ENCODE peak calls at places on chromosomes 3 and 15, in four cellular contexts. O, B, E and Y are unnamed samples.

GRCh38 chr3:18007980-18008379 is 265.5 kb upstream of the TBC1D5 start:
- DNase-seq in O (no peak), B (no peak), E (no peak), Y (no peak)

GRCh38 chr3:21789730-21790129 is 38.7 kb upstream of the ZNF385D start:
- DNase-seq in O (no peak), B (no peak), E (no peak), Y (no peak)

GRCh38 chr3:44395714-44396113 is 57.1 kb downstream of the TCAIM start:
- DNase-seq in O (no peak), B (no peak), E (no peak), Y (no peak)

GRCh38 chr3:154135511-154136173 is 14.5 kb downstream of the ARHGEF26 start:
- DNase-seq in O (no peak), B (no peak), E (no peak), Y (no peak)

GRCh38 chr3:194574639-194575483 is 58.4 kb downstream of the TMEM44 start:
- DNase-seq in O (no peak), B (no peak), E (no peak), Y (no peak)

GRCh38 chr3:194396897-194397756 is 1.9 kb downstream of the GP5 start:
- DNase-seq in O (no peak), B (no peak), E (peak), Y (no peak)

GRCh38 chr3:54344601-54345216 is 222.4 kb downstream of the CACNA2D3 start:
- DNase-seq in O (no peak), B (no peak), E (no peak), Y (no peak)

GRCh38 chr15:56765252-56765651 is 31.9 kb upstream of the ZNF280D start:
- DNase-seq in O (no peak), B (no peak), E (no peak), Y (no peak)

GRCh38 chr3:9224490-9224889 is 25.0 kb downstream of the SRGAP3 start:
- DNase-seq in O (no peak), B (no peak), E (no peak), Y (no peak)

GRCh38 chr3:62210016-62210415 is 163.3 kb downstream of the FEZF2 start:
- DNase-seq in O (no peak), B (no peak), E (no peak), Y (no peak)

GRCh38 chr15:35690698-35691116 is 144.7 kb upstream of the DPH6 start:
- DNase-seq in O (no peak), B (no peak), E (no peak), Y (no peak)

GRCh38 chr3:4976109-4976508 is 3.1 kb upstream of the BHLHE40 start:
- DNase-seq in O (peak), B (peak), E (peak), Y (no peak)

GRCh38 chr15:40410476-40410875 is 4.9 kb downstream of the IVD start:
- DNase-seq in O (no peak), B (no peak), E (no peak), Y (no peak)

GRCh38 chr3:144677118-144677517 is 705.5 kb downstream of the DIPK2A start:
- DNase-seq in O (no peak), B (no peak), E (no peak), Y (no peak)

GRCh38 chr3:32340039-32340438 is 51.6 kb upstream of the CMTM7 start:
- DNase-seq in O (no peak), B (no peak), E (peak), Y (peak)

GRCh38 chr3:133474251-133474801 is 74.5 kb downstream of the BFSP2 start:
- DNase-seq in O (no peak), B (no peak), E (peak), Y (peak)